ENCODE peak calls at places on chromosomes 2 and 18, in nine cellular contexts. H is cardiac muscle cell; O is MM.1S; L is testis; D is endodermal cell; I is GM23248; Z is CD8-positive, alpha-beta memory T cell; X is neuronal stem cell; T is neural progenitor cell. N is an unnamed sample.

GRCh38 chr2:72923833-72924352 is 6.6 kb downstream of the EMX1 start:
- DNase-seq in L (peak; percentile 13), H (no peak), X (no peak), T (peak; percentile 61), I (no peak), D (peak; percentile 78), O (no peak), Z (no peak), N (no peak)

GRCh38 chr18:42635378-42636048 is 480.0 kb downstream of the RIT2 start:
- DNase-seq in Z (no peak), H (peak; percentile 3), O (no peak), D (peak; percentile 64), L (no peak), I (no peak), X (no peak), T (peak; percentile 37), N (no peak)

GRCh38 chr2:63665806-63666205 is 77.0 kb downstream of the MDH1 start:
- DNase-seq in T (no peak), O (no peak), X (no peak), Z (no peak), L (no peak), D (no peak), H (peak; percentile 78), I (peak; percentile 86), N (no peak)

GRCh38 chr2:49490710-49491109 is 336.4 kb upstream of the FSHR start:
- DNase-seq in O (peak; percentile 47), I (peak; percentile 16), L (peak; percentile 45), D (peak; percentile 94), Z (no peak), T (peak; percentile 71), X (peak; percentile 12), H (peak; percentile 33), N (no peak)

GRCh38 chr2:188678921-188679320 is 295.3 kb upstream of the COL3A1 start:
- DNase-seq in O (no peak), T (no peak), L (no peak), I (peak; percentile 84), D (no peak), H (peak; percentile 91), Z (no peak), X (no peak), N (no peak)

GRCh38 chr18:26546875-26547301 is 1.5 kb downstream of the KCTD1 start:
- DNase-seq in H (no peak), L (peak; percentile 15), T (peak; percentile 52), D (peak; percentile 81), X (no peak), O (no peak), I (no peak), Z (no peak), N (no peak)

GRCh38 chr2:1799174-1799573 is 54.9 kb upstream of the PXDN start:
- DNase-seq in I (no peak), D (no peak), H (no peak), L (no peak), X (no peak), Z (peak; percentile 22), T (no peak), O (no peak), N (no peak)

GRCh38 chr2:7517122-7517487 is 599.9 kb downstream of the RNF144A start:
- DNase-seq in Z (peak; percentile 62), O (no peak), D (no peak), L (no peak), I (peak; percentile 72), H (no peak), T (no peak), X (no peak), N (no peak)

GRCh38 chr2:104704846-104705245 is 149.1 kb upstream of the POU3F3 start:
- DNase-seq in T (no peak), H (no peak), D (no peak), X (no peak), I (no peak), Z (no peak), L (peak; percentile 14), O (no peak), N (no peak)

GRCh38 chr2:46481541-46482193 is 2.3 kb downstream of the TMEM247 start:
- DNase-seq in I (peak; percentile 81), L (no peak), H (peak; percentile 79), O (no peak), Z (no peak), D (no peak), X (no peak), T (no peak), N (no peak)

GRCh38 chr18:79510731-79511141 is 115.0 kb downstream of the NFATC1 start:
- DNase-seq in O (no peak), T (no peak), H (no peak), D (peak; percentile 29), I (no peak), Z (peak; percentile 43), L (no peak), X (no peak), N (no peak)

GRCh38 chr18:741931-742512 is 29.6 kb upstream of the ENOSF1 start:
- DNase-seq in X (no peak), T (peak; percentile 28), H (peak; percentile 69), Z (no peak), O (peak; percentile 67), I (peak; percentile 68), D (no peak), L (no peak), N (no peak)

GRCh38 chr2:171858397-171858958 is 35.6 kb downstream of the SLC25A12 start:
- DNase-seq in D (no peak), H (peak; percentile 84), L (no peak), Z (no peak), I (no peak), O (no peak), T (no peak), X (no peak), N (no peak)

GRCh38 chr18:47050468-47050867 is 15.0 kb upstream of the ELOA2 start:
- DNase-seq in H (peak; percentile 68), Z (no peak), X (peak; percentile 32), T (peak; percentile 57), O (peak; percentile 55), I (peak; percentile 68), L (peak; percentile 25), D (no peak), N (no peak)
- H3K27ac ChIP-seq in H (no peak overlapping the region), Z (no peak overlapping the region), X (no peak overlapping the region), T (no peak overlapping the region), O (no peak overlapping the region), I (no peak overlapping the region), L (no peak overlapping the region), D (no peak overlapping the region), N (no peak overlapping the region)

DNA sequence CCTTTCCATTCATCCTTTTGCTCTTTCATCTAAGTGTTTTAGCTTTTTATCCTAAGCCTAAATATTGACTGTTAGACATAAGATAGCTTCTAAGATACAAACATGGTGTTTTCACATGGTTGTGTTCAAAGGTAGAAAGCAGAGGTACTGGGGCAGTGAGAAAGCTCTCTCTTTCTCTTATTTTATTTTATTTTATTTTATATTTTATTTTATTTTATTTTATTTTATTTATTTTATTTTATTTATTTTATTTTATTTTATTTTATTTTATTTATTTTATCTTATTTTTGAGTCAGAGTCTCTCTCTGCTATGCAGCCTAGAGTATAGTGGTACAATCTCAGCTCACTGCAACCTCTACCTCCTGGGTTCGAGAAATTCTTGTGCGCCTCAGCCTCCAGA is 287.2 kb downstream of the IKZF2 start:
- DNase-seq in Z (no peak), L (no peak), I (no peak), D (no peak), O (no peak), H (no peak), T (no peak), X (no peak), N (no peak)
- H3K9me3 ChIP-seq in Z (no peaks in the 10 kb centered on the region), L (no peaks in the 10 kb centered on the region), I (peaks cover 4% of the 10 kb centered on the region), D (peaks cover 35% of the 10 kb centered on the region), O (no peaks in the 10 kb centered on the region), H (no peaks in the 10 kb centered on the region), T (peaks cover 13% of the 10 kb centered on the region), X (peaks cover 29% of the 10 kb centered on the region), N (peaks cover 14% of the 10 kb centered on the region)

DNA sequence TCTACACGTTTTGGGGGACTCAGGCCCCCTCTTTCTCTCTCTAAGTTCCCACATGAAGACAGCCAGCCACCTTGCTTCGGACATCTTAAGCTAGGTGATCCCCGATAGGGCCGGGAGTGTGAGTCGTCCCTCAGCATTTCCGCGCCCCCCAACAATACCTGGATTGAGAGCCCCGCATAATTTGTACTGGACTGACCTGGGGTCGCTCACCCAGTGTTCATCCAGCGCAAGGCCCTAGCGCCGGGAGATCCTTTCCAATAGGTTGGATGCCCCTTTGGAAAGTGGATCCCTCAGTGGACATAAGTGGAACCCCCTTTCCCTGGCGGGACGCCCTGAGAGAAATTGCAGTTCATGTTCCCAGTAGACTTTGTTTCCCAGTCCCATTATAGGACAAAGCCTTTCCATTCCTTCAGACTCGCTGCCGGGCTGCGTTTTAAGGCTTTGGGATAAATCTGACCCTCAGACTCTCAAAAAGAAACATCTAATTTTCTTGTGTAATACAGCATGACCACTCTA is 77.8 kb upstream of the KCNH7 start:
- DNase-seq in O (no peak), L (no peak), D (no peak), X (no peak), H (no peak), I (no peak), Z (no peak), T (no peak), N (no peak)
- H3K27ac ChIP-seq in O (peak overlapping the region; percentile 43), L (no peak overlapping the region), D (no peak overlapping the region), X (no peak overlapping the region), H (no peak overlapping the region), I (no peak overlapping the region), Z (no peak overlapping the region), T (no peak overlapping the region), N (no peak overlapping the region)

DNA sequence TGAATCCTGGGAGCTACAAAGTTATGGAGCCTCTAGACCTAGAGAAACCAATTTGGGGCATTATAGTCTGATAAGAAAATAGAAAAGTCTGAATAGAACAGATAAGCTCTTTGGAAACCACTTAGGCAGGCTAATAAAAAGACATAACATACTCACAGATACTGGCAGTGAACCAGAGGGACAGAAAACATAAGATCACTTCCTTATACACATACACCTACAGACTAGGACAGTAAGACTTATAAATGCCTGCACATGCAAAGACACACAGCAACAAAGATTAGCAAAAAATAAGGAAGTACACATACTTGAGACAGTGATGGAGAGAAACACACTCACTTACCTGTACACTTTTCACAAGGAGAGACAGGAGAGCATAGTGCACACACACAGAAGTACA is 20.0 kb downstream of the SMC6 start:
- DNase-seq in H (no peak), I (no peak), L (no peak), X (no peak), D (no peak), O (no peak), Z (no peak), T (no peak), N (no peak)
- H3K9me3 ChIP-seq in H (no peaks in the 10 kb centered on the region), I (no peaks in the 10 kb centered on the region), L (no peaks in the 10 kb centered on the region), X (no peaks in the 10 kb centered on the region), D (no peaks in the 10 kb centered on the region), O (no peaks in the 10 kb centered on the region), Z (no peaks in the 10 kb centered on the region), T (no peaks in the 10 kb centered on the region), N (no peaks in the 10 kb centered on the region)

DNA sequence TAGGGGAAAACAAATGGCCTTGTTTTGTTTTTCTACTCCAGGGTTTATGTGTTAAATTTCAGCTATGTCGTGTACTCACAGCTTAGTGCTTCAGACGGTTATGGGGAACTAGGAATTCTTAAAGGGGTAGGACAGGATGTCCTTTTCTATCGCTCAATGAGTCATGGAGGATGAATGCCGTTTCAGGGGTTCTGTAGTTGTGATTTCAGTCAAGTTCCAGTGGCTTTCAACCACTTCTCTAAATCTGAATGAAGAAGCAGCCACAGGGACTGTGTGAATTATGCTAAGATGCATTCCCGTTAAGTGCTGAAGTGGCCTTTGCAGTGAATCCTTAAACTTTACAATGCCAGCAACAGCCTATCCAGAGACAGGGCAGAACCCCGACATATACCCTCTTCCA is 1231.7 kb upstream of the ZEB2 start:
- DNase-seq in T (no peak), O (no peak), D (peak; percentile 57), Z (no peak), L (no peak), H (peak; percentile 74), X (no peak), I (peak; percentile 53), N (no peak)
- H3K27ac ChIP-seq in T (no peak overlapping the region), O (no peak overlapping the region), D (no peak overlapping the region), Z (no peak overlapping the region), L (peak overlapping the region; percentile 50), H (no peak overlapping the region), X (no peak overlapping the region), I (peak overlapping the region; percentile 43), N (peak overlapping the region; percentile 55)

N was measured in vagina.